ENCODE peak calls at places on chromosomes 4 and X, in four cellular contexts. A, I, D and O are unnamed samples.

GRCh38 chr4:61210186-61210939 is 10.2 kb downstream of the ADGRL3 start:
- DNase-seq in A (no peak), I (no peak), D (no peak), O (no peak)

GRCh38 chrX:24493740-24494543 is 28.9 kb downstream of the PDK3 start:
- DNase-seq in A (no peak), I (no peak), D (no peak), O (no peak)

GRCh38 chr4:100707786-100708185 is 190.0 kb upstream of the EMCN start:
- DNase-seq in A (no peak), I (no peak), D (no peak), O (no peak)

GRCh38 chrX:41033299-41033698 is 51.9 kb upstream of the USP9X start:
- DNase-seq in A (no peak), I (no peak), D (no peak), O (no peak)

GRCh38 chr4:185304944-185305690 is 90.6 kb downstream of the LRP2BP start:
- DNase-seq in A (no peak), I (peak; percentile 39), D (peak; percentile 67), O (no peak)

GRCh38 chr4:169988252-169988651 is 37.9 kb downstream of the MFAP3L start:
- DNase-seq in A (no peak), I (no peak), D (no peak), O (no peak)

GRCh38 chrX:145817299-145817665 is 347 bp upstream of the SLITRK2 start:
- DNase-seq in A (no peak), I (peak; percentile 5), D (no peak), O (no peak)

GRCh38 chr4:133149932-133150642 is 993 bp downstream of the PCDH10 start:
- DNase-seq in A (no peak), I (peak; percentile 11), D (no peak), O (peak; percentile 16)

GRCh38 chrX:134542485-134542884 is 82.5 kb downstream of the HPRT1 start:
- DNase-seq in A (peak; percentile 42), I (no peak), D (no peak), O (no peak)

GRCh38 chr4:39255266-39255665 is 72.9 kb downstream of the WDR19 start:
- DNase-seq in A (no peak), I (no peak), D (no peak), O (no peak)

GRCh38 chrX:100083146-100083715 is 326.8 kb downstream of the PCDH19 start:
- DNase-seq in A (no peak), I (no peak), D (no peak), O (no peak)
- TF ChIP-seq CTCF in A (no peak), I (no peak), D (no peak), O (no peak)

GRCh38 chr4:6811165-6811564 is 28.6 kb downstream of the KIAA0232 start:
- DNase-seq in A (no peak), I (no peak), D (no peak), O (no peak)
- TF ChIP-seq CTCF in A (no peak), I (no peak), D (no peak), O (no peak)

GRCh38 chr4:128068927-128069326 is 7.8 kb downstream of the LARP1B start:
- DNase-seq in A (peak; percentile 35), I (no peak), D (no peak), O (no peak)
- TF ChIP-seq CTCF in A (no peak), I (peak; percentile 21), D (no peak), O (peak; percentile 22)

GRCh38 chr4:2962099-2962455 is 1.1 kb downstream of the NOP14 start:
- DNase-seq in A (no peak), I (no peak), D (no peak), O (peak; percentile 48)

GRCh38 chr4:2965262-2965661 is 1.9 kb downstream of the GRK4 start:
- DNase-seq in A (no peak), I (no peak), D (no peak), O (no peak)

GRCh38 chr4:2962614-2963184 is 507 bp downstream of the NOP14 start:
- DNase-seq in A (peak; percentile 46), I (no peak), D (no peak), O (peak; percentile 65)

GRCh38 chr4:2964077-2964471 is 703 bp downstream of the GRK4 start:
- DNase-seq in A (peak; percentile 18), I (no peak), D (no peak), O (peak; percentile 38)

GRCh38 chr4:2963185-2964076 is at the start of the genes GRK4 and NOP14:
- DNase-seq in A (peak; percentile 98), I (peak; percentile 98), D (peak; percentile 99), O (peak; percentile 99)
- TF ChIP-seq CTCF in A (no peak), I (peak; percentile 12), D (peak; percentile 48), O (no peak)

GRCh38 chr4:127995776-127996175 is 30.6 kb downstream of the ABHD18 start:
- DNase-seq in A (no peak), I (no peak), D (no peak), O (no peak)

GRCh38 chr4:127993150-127993549 is 27.9 kb downstream of the ABHD18 start:
- DNase-seq in A (peak; percentile 15), I (no peak), D (no peak), O (no peak)

DNA sequence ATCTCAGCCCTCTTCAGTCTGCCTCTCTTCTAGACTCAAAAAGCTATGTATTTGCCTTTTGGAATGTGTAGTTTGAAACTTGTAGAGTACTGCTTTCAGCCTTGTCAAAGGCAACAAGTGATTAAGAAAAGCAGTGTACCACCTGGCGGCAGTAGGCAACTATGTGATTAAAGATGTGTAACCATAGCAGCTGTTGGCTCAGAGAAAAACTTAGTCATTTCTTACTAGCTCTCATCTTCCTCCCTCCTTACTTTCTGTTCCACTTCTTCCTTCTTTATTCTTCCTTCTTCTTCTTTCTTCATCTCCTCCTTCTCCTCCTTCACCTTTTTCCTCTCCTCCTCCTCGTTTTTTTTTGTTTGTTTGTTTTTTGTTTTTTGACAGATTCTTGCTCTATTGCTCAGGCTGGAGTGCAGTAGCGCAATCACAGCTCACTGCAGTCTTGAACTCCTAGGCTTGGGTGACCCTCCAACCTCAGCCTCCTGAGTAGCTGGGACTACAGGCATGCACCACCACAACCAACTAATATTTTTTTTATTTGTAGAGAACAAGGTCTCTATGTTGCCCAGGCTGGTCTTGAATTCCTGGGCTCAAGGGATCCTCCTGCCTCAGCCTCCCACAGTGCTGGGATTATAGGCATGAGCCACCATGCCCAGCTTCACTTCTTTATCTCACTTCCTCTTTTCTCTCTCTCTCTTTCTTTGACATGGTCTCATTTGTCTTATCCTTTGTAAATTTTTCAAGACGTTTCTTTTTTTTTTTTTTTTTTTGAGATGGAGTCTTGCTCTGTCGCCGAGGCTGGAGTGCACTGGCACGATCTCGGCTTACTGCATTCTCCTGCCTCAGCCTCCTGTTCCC is 32.6 kb downstream of the ABHD18 start:
- DNase-seq in A (peak; percentile 11), I (peak; percentile 56), D (peak; percentile 42), O (peak; percentile 59)
- TF ChIP-seq CTCF in A (peak; percentile 22), I (peak; percentile 40), D (peak; percentile 59), O (peak; percentile 53)

DNA sequence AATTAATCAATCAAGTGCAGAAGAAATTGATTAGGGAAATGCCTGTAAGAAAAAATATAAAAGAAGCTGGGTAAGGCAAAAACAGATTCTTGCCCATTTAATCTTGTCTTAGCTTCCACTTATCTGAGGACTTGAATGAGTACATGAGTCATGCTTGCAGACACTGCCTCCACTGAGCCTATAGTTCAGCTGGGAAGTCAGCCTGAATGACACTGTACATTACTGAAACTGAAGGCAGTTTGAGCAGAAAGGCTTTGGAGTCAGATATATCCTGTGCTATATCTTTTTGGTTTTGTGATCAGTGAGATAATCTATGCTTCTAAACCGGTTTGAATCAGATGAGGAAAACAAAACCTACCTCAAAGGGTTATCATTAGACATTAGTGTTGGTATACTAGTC is 61.3 kb downstream of the NUDT11 start:
- DNase-seq in A (no peak), I (no peak), D (no peak), O (no peak)
- TF ChIP-seq CTCF in A (no peak), I (no peak), D (no peak), O (no peak)